ENCODE peak calls at places on chromosomes 3 and 15, in five cellular contexts. G is mammary epithelial cell, J is lung, L is HL-60, E is neural progenitor cell. Y is an unnamed sample. For H3K27me3, the result is how much of the 10 kb centered on the place peaks cover.

GRCh38 chr15:45642203-45642932 is 7.5 kb downstream of the SQOR start:
- DNase-seq in J (no peak), E (no peak), G (peak), L (no peak), Y (no peak)

GRCh38 chr15:64341961-64342360 is 14.0 kb downstream of the CSNK1G1 start:
- DNase-seq in L (no peak), J (no peak), G (no peak), E (no peak), Y (no peak)

GRCh38 chr3:189908646-189909045 is 212.1 kb downstream of the P3H2 start:
- DNase-seq in G (peak), E (peak), J (no peak), L (no peak), Y (no peak)

GRCh38 chr3:66863205-66864135 is 134.6 kb upstream of the KBTBD8 start:
- DNase-seq in J (no peak), G (no peak), L (no peak), E (no peak), Y (no peak)

GRCh38 chr3:197420115-197420514 is 121.7 kb upstream of the DLG1 start:
- DNase-seq in E (no peak), J (no peak), L (no peak), G (no peak), Y (no peak)

GRCh38 chr3:71444028-71444860 is 139.3 kb downstream of the FOXP1 start:
- DNase-seq in L (peak), J (peak), G (peak), E (no peak), Y (peak)

GRCh38 chr3:45441570-45442313 is 53.4 kb downstream of the LARS2 start:
- DNase-seq in L (no peak), E (no peak), J (no peak), G (no peak), Y (no peak)

GRCh38 chr3:16916840-16917239 is 32.1 kb downstream of the PLCL2 start:
- DNase-seq in J (no peak), G (no peak), E (no peak), L (no peak), Y (no peak)

GRCh38 chr3:126982125-126982521 is 792 bp upstream of the PLXNA1 start:
- DNase-seq in L (peak), J (peak), G (peak), E (no peak), Y (no peak)

GRCh38 chr3:72187131-72187530 is 402.2 kb upstream of the PROK2 start:
- DNase-seq in J (no peak), G (no peak), E (peak), L (peak), Y (no peak)

GRCh38 chr15:39312984-39313383 is 267.9 kb upstream of the THBS1 start:
- DNase-seq in L (peak), E (peak), G (no peak), J (no peak), Y (no peak)

GRCh38 chr3:141737108-141737507 is 990 bp upstream of the RNF7 start:
- DNase-seq in G (no peak), E (no peak), J (no peak), L (peak), Y (no peak)

GRCh38 chr3:15327941-15328340 is 4.4 kb downstream of the SH3BP5 start:
- DNase-seq in L (no peak), G (peak), J (no peak), E (no peak), Y (no peak)

GRCh38 chr15:67067161-67067853 is 1.9 kb downstream of the SMAD3 start:
- DNase-seq in G (peak), L (no peak), E (peak), J (no peak), Y (no peak)

GRCh38 chr3:44665173-44665572 is 16.6 kb downstream of the ZNF35 start:
- DNase-seq in E (no peak), J (no peak), L (no peak), G (no peak), Y (no peak)

GRCh38 chr15:77475898-77476297 is 55.2 kb downstream of the HMG20A start:
- DNase-seq in L (no peak), J (no peak), E (peak), G (no peak), Y (no peak)

GRCh38 chr3:152183473-152183872 is 85.3 kb upstream of the MBNL1 start:
- DNase-seq in G (no peak), J (no peak), L (peak), E (peak), Y (peak)

GRCh38 chr3:171455603-171456550 is 4.3 kb downstream of the TNIK start:
- DNase-seq in L (no peak), E (no peak), G (peak), J (no peak), Y (no peak)

GRCh38 chr3:114904633-114905032 is 242.5 kb downstream of the ZBTB20 start:
- DNase-seq in E (no peak), G (no peak), L (peak), J (no peak), Y (no peak)

GRCh38 chr3:33962383-33962782 is 164.0 kb downstream of the PDCD6IP start:
- DNase-seq in J (no peak), G (no peak), L (no peak), E (no peak), Y (no peak)

GRCh38 chr15:42911058-42911592 is 9.5 kb downstream of the TTBK2 start:
- DNase-seq in E (no peak), G (no peak), J (no peak), L (no peak), Y (no peak)

GRCh38 chr3:111801697-111802655 is 57.1 kb upstream of the PHLDB2 start:
- DNase-seq in G (peak), J (no peak), L (no peak), E (no peak), Y (no peak)

GRCh38 chr15:48028712-48029111 is 92.1 kb upstream of the SLC24A5 start:
- DNase-seq in E (no peak), J (no peak), L (no peak), G (no peak), Y (no peak)

GRCh38 chr3:113746955-113747718 is at the start of gene ATP6V1A:
- DNase-seq in E (peak), G (no peak), J (peak), L (peak), Y (peak)

GRCh38 chr3:146037697-146038096 is 123.3 kb downstream of the PLOD2 start:
- DNase-seq in J (no peak), L (no peak), G (no peak), E (no peak), Y (no peak)

GRCh38 chr3:114411811-114412803 is 118.3 kb downstream of the TIGIT start:
- DNase-seq in G (peak), E (no peak), L (no peak), J (no peak), Y (no peak)

GRCh38 chr15:37019479-37020433 is 80.6 kb downstream of the MEIS2 start:
- DNase-seq in E (no peak), J (peak), G (no peak), L (no peak), Y (no peak)

GRCh38 chr15:56821721-56822425 is 88.6 kb upstream of the ZNF280D start:
- DNase-seq in J (peak), L (peak), E (peak), G (peak), Y (peak)

GRCh38 chr3:187186801-187187421 is 10.4 kb upstream of the RTP1 start:
- DNase-seq in E (no peak), G (peak), J (peak), L (no peak), Y (no peak)

GRCh38 chr3:195847061-195847950 is 35.6 kb upstream of the MUC4 start:
- DNase-seq in G (no peak), E (no peak), J (no peak), L (no peak), Y (no peak)

GRCh38 chr3:45969152-45969551 is 25.9 kb downstream of the CXCR6 start:
- DNase-seq in L (no peak), E (no peak), G (no peak), J (no peak), Y (no peak)

GRCh38 chr3:33047842-33048834 is 48.8 kb downstream of the GLB1 start:
- DNase-seq in E (no peak), L (no peak), J (no peak), G (peak), Y (peak)

GRCh38 chr3:127275287-127275781 is 12.5 kb downstream of the PRR20G start:
- DNase-seq in J (no peak), E (no peak), G (peak), L (no peak), Y (no peak)

GRCh38 chr3:106534206-106534605 is 665.4 kb upstream of the CBLB start:
- DNase-seq in J (no peak), E (no peak), L (peak), G (peak), Y (peak)

GRCh38 chr3:107680698-107681097 is 157.9 kb downstream of the BBX start:
- DNase-seq in G (no peak), E (no peak), L (no peak), J (no peak), Y (no peak)

GRCh38 chr15:39102431-39102830 is 478.4 kb upstream of the THBS1 start:
- DNase-seq in G (no peak), L (no peak), J (no peak), E (no peak), Y (no peak)

GRCh38 chr15:80484312-80484981 is 80.3 kb downstream of the ARNT2 start:
- DNase-seq in J (no peak), E (no peak), G (no peak), L (no peak), Y (no peak)

GRCh38 chr3:55668359-55668758 is 181.3 kb upstream of the WNT5A start:
- DNase-seq in G (no peak), L (no peak), J (no peak), E (no peak), Y (no peak)

GRCh38 chr3:72907131-72907697 is 19.4 kb downstream of the GXYLT2 start:
- DNase-seq in E (no peak), J (peak), L (no peak), G (peak), Y (no peak)

GRCh38 chr3:95189348-95189747 is 1126.5 kb downstream of the NSUN3 start:
- DNase-seq in E (no peak), J (no peak), G (no peak), L (no peak), Y (no peak)

GRCh38 chr15:31079519-31079918 is 22.0 kb downstream of the TRPM1 start:
- DNase-seq in J (no peak), E (no peak), G (peak), L (no peak), Y (no peak)
- H3K27ac ChIP-seq in J (no peak), E (no peak), G (no peak), L (no peak), Y (no peak)

GRCh38 chr15:44194397-44195150 is 497 bp downstream of the FRMD5 start:
- DNase-seq in L (no peak), G (peak), E (no peak), J (no peak), Y (peak)
- TF ChIP-seq CTCF in L (no peak), G (no peak), E (peak), J (no peak), Y (no peak)

GRCh38 chr3:156516284-156516683 is 38.6 kb downstream of the SSR3 start:
- DNase-seq in E (no peak), G (no peak), J (no peak), L (no peak), Y (no peak)
- H3K27me3 ChIP-seq in E (under half), G (under half), J (under half), L (under half), Y (under half)

DNA sequence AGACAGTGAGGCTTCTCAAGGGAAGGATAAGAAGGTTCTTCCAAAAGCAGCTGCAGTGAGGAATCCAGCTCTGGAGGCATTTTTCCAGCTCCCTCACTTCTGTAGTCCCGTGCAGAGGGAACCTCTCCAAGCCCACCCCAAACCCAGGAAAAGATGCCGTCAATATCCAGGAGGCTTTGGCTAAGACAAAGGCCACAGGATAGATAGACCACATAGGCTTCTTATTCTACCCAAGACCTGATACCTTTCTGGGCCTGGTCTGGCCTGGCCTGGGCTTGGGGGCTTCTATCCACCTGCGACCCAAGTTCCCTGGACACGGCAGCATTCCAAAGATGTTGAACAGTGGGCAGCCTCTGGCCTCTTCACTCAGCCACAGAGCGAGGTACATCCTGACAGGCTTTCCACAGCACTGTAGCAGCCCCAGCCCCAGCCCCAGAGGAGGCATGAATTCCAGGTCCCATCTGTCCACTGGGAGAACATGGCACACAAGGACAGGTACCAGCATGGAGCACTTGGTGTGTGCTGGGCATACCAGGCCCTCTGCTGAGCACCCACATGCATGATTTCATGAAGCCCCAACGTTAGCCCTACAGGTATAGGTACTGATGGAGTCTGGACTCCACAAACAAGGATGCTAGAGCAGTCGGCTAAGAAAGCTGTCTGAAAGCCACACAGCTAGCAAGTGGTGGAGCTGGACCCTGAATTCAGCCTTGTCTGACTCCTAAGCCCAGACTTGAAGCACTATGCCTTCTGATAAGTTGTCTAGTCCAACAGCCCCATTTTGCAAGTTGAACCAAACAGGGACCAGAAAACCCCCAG is 1.3 kb upstream of the SLCO2A1 start:
- DNase-seq in J (no peak), E (no peak), G (no peak), L (no peak), Y (no peak)
- H3K27ac ChIP-seq in J (no peak), E (no peak), G (no peak), L (no peak), Y (no peak)

DNA sequence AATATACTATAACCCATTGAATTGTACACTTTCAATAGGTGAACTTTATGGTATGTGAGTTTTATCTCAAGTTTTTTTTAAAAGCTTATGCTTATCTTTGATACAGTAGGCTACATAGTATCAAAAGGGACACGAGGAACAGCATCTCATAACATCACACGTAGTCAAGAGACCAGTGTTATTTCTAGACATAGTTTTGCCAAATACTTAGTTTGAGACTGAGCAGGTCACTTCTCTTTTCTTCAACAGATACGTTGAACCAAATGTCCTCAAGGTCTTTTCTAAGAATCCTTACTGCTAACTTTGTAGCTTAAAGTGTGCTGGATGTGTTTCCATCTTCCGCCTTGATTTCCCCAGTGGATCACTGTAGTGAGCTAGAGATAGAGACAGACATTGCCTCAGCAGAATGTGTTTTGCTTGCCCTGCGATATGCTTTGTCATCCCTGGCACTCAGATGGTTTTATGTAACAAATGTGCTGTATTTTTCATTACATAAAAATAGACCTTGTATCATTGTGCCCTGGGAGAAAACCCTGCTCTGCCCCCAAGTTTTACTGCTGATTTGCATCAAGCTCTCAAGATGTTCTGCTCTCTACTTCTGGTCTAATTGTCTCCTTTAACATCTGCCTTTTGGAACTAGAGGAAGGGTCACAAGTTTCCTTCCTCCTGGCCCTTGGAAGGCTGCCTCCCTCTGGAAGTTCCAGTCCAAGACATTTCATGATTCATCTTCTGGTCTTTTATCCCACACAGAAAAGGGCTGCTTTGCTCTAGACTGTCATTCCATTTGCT is 426.4 kb upstream of the RGMA start:
- DNase-seq in J (no peak), G (no peak), E (no peak), L (no peak), Y (no peak)
- TF ChIP-seq CTCF in J (no peak), G (no peak), E (no peak), L (no peak), Y (no peak)

GRCh38 chr15:73757571-73757970 is 4.4 kb upstream of the INSYN1 start:
- DNase-seq in L (no peak), E (no peak), G (no peak), J (no peak), Y (no peak)

GRCh38 chr15:73755481-73755880 is 2.3 kb upstream of the INSYN1 start:
- DNase-seq in J (no peak), G (no peak), E (no peak), L (no peak), Y (no peak)

GRCh38 chr15:73756947-73757513 is 3.9 kb upstream of the INSYN1 start:
- DNase-seq in L (no peak), E (no peak), J (no peak), G (no peak), Y (no peak)

GRCh38 chr15:73755946-73756345 is 2.8 kb upstream of the INSYN1 start:
- DNase-seq in G (no peak), L (no peak), E (no peak), J (no peak), Y (no peak)

DNA sequence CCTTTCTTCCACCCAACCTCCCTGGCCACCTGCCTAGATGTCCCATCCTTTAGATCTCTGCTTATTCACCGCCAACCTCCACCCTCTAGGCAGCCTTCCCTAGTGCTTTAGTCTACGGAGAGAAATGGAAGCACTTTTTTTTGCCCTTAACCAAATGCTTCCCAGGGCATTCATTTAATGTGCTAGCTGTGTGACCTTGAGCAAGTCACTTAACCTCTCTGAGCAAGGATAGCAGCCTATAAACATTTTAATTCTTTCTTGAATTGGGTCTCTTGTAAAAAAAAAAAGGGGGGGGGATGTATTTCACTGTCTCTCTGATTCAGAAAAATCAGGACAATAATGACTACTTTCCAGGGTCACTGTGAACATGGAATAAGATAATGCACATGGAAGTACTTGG is 3.2 kb upstream of the INSYN1 start:
- DNase-seq in E (no peak), J (no peak), G (no peak), L (no peak), Y (no peak)
- H3K27me3 ChIP-seq in E (under half), J (under half), G (under half), L (under half), Y (under half)

DNA sequence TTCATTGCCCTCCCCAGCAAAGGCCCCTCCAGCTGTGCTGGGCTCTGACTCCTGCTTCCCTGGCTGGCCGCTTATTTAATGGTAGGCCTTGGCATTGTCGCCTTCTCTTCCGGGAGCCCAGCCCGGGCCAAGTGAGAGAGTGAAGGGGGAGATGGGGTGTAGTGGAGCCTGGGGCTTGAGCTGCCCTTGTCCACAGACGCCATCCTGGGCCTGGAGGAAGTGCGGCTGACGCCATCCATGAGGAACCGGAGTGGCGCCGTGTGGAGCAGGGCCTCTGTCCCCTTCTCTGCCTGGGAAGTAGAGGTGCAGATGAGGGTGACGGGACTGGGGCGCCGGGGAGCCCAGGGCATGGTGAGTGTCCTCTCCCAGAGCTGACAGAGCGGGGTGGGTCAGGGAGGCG is 3.3 kb downstream of the LMAN1L start:
- DNase-seq in J (no peak), E (no peak), L (no peak), G (no peak), Y (no peak)
- H3K27ac ChIP-seq in J (no peak), E (no peak), L (no peak), G (no peak), Y (no peak)

DNA sequence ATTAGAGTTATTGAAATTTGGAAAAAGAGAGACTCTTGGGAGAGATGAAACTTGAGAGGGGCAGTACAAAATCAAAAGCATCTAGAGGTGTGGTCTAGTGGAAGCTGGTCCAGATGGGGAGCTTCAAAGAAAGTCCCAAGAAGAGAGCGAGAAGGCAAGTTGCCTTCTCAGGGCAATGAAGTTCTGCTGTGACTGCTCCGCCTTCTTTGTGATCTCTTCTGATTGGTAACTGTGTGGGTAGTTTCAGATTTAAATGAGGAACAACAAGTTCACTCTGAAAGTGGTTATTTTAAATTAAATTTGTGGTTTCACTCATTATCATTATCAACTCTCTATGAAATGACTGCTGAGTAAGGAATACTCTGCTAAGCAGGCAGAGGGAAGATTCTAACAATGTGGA is 233.3 kb downstream of the NLGN1 start:
- DNase-seq in L (no peak), G (no peak), J (no peak), E (no peak), Y (no peak)
- TF ChIP-seq CTCF in L (no peak), G (no peak), J (no peak), E (no peak), Y (no peak)